ENCODE peak calls at places on chromosome 18, in seven cellular contexts. One of them, this sample, is unnamed. For H3K9me2, the result is how much of the 10 kb centered on the place peaks cover.

GRCh38 chr18:44859751-44860458 is 179.2 kb downstream of the SETBP1 start:
- DNase-seq in GM23338: no peak
- DNase-seq in PC-3: no peak
- DNase-seq in GM23248: no peak
- DNase-seq in MM.1S: no peak
- DNase-seq in HCT116: no peak
- DNase-seq in hepatocyte: no peak
- DNase-seq in this sample: no peak

GRCh38 chr18:63025251-63025710 is 294.3 kb downstream of the BCL2 start:
- DNase-seq in MM.1S: peak
- DNase-seq in hepatocyte: peak
- DNase-seq in HCT116: no peak
- DNase-seq in GM23248: peak
- DNase-seq in GM23338: peak
- DNase-seq in PC-3: peak
- DNase-seq in this sample: no peak

GRCh38 chr18:48740846-48741485 is 202.1 kb downstream of the CTIF start:
- DNase-seq in GM23248: no peak
- DNase-seq in HCT116: no peak
- DNase-seq in MM.1S: no peak
- DNase-seq in GM23338: no peak
- DNase-seq in PC-3: no peak
- DNase-seq in hepatocyte: no peak
- DNase-seq in this sample: no peak

GRCh38 chr18:54734059-54734458 is 94.2 kb upstream of the RAB27B start:
- DNase-seq in GM23248: peak
- DNase-seq in hepatocyte: peak
- DNase-seq in PC-3: peak
- DNase-seq in GM23338: no peak
- DNase-seq in MM.1S: no peak
- DNase-seq in HCT116: no peak
- DNase-seq in this sample: no peak

GRCh38 chr18:56276466-56276865 is 361.9 kb downstream of the TXNL1 start:
- DNase-seq in GM23248: no peak
- DNase-seq in HCT116: no peak
- DNase-seq in PC-3: peak
- DNase-seq in GM23338: no peak
- DNase-seq in MM.1S: no peak
- DNase-seq in hepatocyte: no peak
- DNase-seq in this sample: no peak

GRCh38 chr18:57585421-57585820 is 1.1 kb downstream of the FECH start:
- DNase-seq in PC-3: peak
- DNase-seq in GM23248: peak
- DNase-seq in MM.1S: no peak
- DNase-seq in GM23338: no peak
- DNase-seq in hepatocyte: no peak
- DNase-seq in HCT116: no peak
- DNase-seq in this sample: no peak

GRCh38 chr18:45777393-45777792 is 48.1 kb upstream of the SIGLEC15 start:
- DNase-seq in PC-3: peak
- DNase-seq in GM23338: no peak
- DNase-seq in HCT116: no peak
- DNase-seq in MM.1S: no peak
- DNase-seq in GM23248: peak
- DNase-seq in hepatocyte: no peak
- DNase-seq in this sample: no peak

GRCh38 chr18:78517328-78517727 is 462.3 kb upstream of the SALL3 start:
- DNase-seq in HCT116: no peak
- DNase-seq in GM23338: peak
- DNase-seq in hepatocyte: no peak
- DNase-seq in MM.1S: no peak
- DNase-seq in GM23248: no peak
- DNase-seq in PC-3: no peak
- DNase-seq in this sample: no peak

GRCh38 chr18:37533647-37534565 is 31.7 kb downstream of the CELF4 start:
- DNase-seq in GM23338: peak
- DNase-seq in hepatocyte: no peak
- DNase-seq in MM.1S: no peak
- DNase-seq in PC-3: no peak
- DNase-seq in GM23248: peak
- DNase-seq in HCT116: no peak
- DNase-seq in this sample: no peak

DNA sequence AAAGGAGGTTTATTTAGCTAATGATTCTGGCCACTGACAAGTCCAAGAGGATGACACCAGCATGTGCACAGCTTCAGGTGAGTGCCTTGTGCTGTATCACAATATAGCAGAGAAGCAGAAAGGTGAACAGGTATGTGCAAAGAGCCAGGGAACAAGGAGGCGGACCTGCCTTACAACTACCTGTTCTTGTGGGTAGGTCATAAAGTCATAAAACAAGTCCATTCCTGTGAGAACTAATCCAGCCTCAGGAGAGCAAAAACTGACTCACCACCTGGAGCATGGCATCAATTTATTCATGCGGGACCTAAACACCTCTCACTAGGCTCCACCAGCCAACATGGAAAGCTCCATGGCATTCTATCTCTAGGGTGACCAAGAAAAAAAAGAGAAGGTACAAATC is 234.2 kb downstream of the ASXL3 start:
- DNase-seq in GM23338: no peak
- DNase-seq in hepatocyte: peak
- DNase-seq in PC-3: no peak
- DNase-seq in GM23248: no peak
- DNase-seq in HCT116: no peak
- DNase-seq in MM.1S: no peak
- DNase-seq in this sample: no peak
- H3K9me2 ChIP-seq in GM23338: under half
- H3K9me2 ChIP-seq in hepatocyte: under half
- H3K9me2 ChIP-seq in PC-3: under half
- H3K9me2 ChIP-seq in GM23248: under half
- H3K9me2 ChIP-seq in HCT116: under half
- H3K9me2 ChIP-seq in MM.1S: under half
- H3K9me2 ChIP-seq in this sample: under half

DNA sequence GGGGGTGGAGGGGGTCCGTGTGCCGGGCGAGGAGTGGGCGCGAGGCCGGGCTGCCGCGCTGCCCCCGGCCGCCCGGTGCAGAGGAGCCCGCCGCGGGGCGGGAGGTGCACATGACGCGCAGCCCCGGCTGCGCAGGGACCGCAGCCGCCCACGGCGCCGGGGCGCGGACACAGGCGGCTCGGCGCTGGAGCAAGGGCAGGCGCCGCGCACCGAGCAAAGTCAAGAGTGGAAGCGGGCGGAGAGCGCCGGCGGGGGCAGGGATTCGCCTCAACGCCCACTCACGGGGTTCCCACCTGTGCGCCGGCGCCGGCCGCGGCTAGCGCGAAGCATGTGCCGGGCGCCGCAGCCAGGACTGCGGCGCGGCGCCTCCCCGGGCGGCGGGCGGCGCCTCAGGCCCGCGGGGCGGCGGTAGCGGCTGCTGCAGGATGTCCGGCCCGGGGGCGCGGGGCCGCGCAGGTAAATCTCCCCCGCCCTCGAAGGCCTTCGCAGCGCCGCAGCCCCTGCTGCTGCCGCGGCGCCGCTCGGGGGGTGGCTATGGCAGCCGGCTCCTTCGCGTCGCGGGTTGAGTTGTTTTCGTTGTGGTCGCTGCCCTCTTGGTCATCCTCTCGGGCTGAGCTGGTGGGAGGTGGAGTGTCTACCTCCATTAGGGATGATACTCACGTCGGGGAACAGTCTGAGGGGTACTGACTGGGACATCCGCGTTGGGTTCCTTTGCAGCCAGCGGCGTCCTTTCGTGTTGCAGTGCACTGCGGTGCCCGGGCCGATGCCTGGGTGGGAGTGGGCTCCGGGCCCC is 216.3 kb upstream of the DTNA start:
- DNase-seq in MM.1S: peak
- DNase-seq in GM23248: peak
- DNase-seq in GM23338: peak
- DNase-seq in HCT116: no peak
- DNase-seq in PC-3: peak
- DNase-seq in hepatocyte: peak
- DNase-seq in this sample: no peak
- TF ChIP-seq EZH2 in MM.1S: no peak
- TF ChIP-seq EZH2 in GM23248: no peak
- TF ChIP-seq EZH2 in GM23338: no peak
- TF ChIP-seq EZH2 in HCT116: no peak
- TF ChIP-seq EZH2 in PC-3: no peak
- TF ChIP-seq EZH2 in hepatocyte: peak
- TF ChIP-seq EZH2 in this sample: no peak

GRCh38 chr18:32552421-32553030 is 81.8 kb upstream of the GAREM1 start:
- DNase-seq in hepatocyte: peak
- DNase-seq in GM23248: peak
- DNase-seq in HCT116: peak
- DNase-seq in MM.1S: peak
- DNase-seq in PC-3: peak
- DNase-seq in GM23338: peak
- DNase-seq in this sample: peak
- H3K4me3 ChIP-seq in hepatocyte: no peak
- H3K4me3 ChIP-seq in GM23248: no peak
- H3K4me3 ChIP-seq in HCT116: no peak
- H3K4me3 ChIP-seq in MM.1S: no peak
- H3K4me3 ChIP-seq in PC-3: no peak
- H3K4me3 ChIP-seq in GM23338: no peak
- H3K4me3 ChIP-seq in this sample: no peak

DNA sequence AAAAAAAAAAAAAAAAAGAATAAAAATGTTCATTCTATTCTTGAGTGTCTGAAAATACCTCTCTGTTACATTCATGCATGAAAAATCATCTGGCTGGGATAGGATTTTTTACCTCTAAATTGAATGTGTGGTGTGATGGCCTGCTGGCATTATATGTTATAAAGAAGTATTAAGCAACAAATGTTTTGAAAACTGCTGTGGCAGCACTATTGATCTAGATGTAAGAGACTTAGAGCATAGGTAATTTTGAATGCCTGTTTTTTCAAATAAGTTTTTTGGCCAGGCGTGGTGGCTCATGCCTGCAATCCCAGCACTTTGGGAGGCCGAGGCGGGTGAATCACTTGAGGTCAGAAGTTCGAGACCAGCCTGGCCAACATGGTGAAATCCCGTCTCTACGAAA is 147.0 kb upstream of the LINC00305 start:
- DNase-seq in MM.1S: no peak
- DNase-seq in GM23338: no peak
- DNase-seq in hepatocyte: no peak
- DNase-seq in GM23248: no peak
- DNase-seq in PC-3: no peak
- DNase-seq in HCT116: no peak
- DNase-seq in this sample: no peak
- H3K9me2 ChIP-seq in MM.1S: under half
- H3K9me2 ChIP-seq in GM23338: under half
- H3K9me2 ChIP-seq in hepatocyte: under half
- H3K9me2 ChIP-seq in GM23248: under half
- H3K9me2 ChIP-seq in PC-3: under half
- H3K9me2 ChIP-seq in HCT116: under half
- H3K9me2 ChIP-seq in this sample: under half

GRCh38 chr18:50193796-50194622 is 938 bp downstream of the MYO5B start:
- DNase-seq in GM23248: no peak
- DNase-seq in HCT116: no peak
- DNase-seq in GM23338: peak
- DNase-seq in PC-3: peak
- DNase-seq in MM.1S: peak
- DNase-seq in hepatocyte: peak
- DNase-seq in this sample: no peak
- TF ChIP-seq EZH2 in GM23248: peak
- TF ChIP-seq EZH2 in HCT116: no peak
- TF ChIP-seq EZH2 in GM23338: peak
- TF ChIP-seq EZH2 in PC-3: no peak
- TF ChIP-seq EZH2 in MM.1S: no peak
- TF ChIP-seq EZH2 in hepatocyte: no peak
- TF ChIP-seq EZH2 in this sample: no peak

This sample was measured in PC-9.